ENCODE peak calls at places on chromosome 10, in seven cellular contexts. V is heart left ventricle, F is AG10803, A is fibroblast of pulmonary artery, U is WTC11, B is mesothelial cell of epicardium, N is RWPE1. R is an unnamed sample.

GRCh38 chr10:69124558-69125121 is 662 bp downstream of the VPS26A start:
- DNase-seq in B (peak), F (peak), U (peak), A (peak), N (peak), V (peak), R (peak)

GRCh38 chr10:31759816-31760626 is 168.6 kb downstream of the ARHGAP12 start:
- DNase-seq in B (peak), U (peak), A (peak), N (peak), F (peak), V (peak), R (peak)

GRCh38 chr10:50545846-50546245 is 77.9 kb downstream of the SGMS1 start:
- DNase-seq in V (no peak), B (no peak), U (no peak), A (no peak), N (no peak), F (no peak), R (no peak)

GRCh38 chr10:43257210-43258031 is 9.4 kb downstream of the RASGEF1A start:
- DNase-seq in N (no peak), U (no peak), V (no peak), A (no peak), F (no peak), B (no peak), R (no peak)

GRCh38 chr10:133368153-133368552 is 5.0 kb downstream of the ECHS1 start:
- DNase-seq in B (no peak), F (no peak), U (no peak), A (no peak), V (no peak), N (no peak), R (no peak)

GRCh38 chr10:133608855-133609254 is 17.7 kb downstream of the FRG2B start:
- DNase-seq in F (peak), A (peak), N (peak), V (no peak), U (no peak), B (no peak), R (peak)

GRCh38 chr10:112519129-112519761 is 72.2 kb downstream of the VTI1A start:
- DNase-seq in F (no peak), A (no peak), V (no peak), N (peak), B (no peak), U (no peak), R (peak)

GRCh38 chr10:114320249-114321116 is 81.4 kb downstream of the VWA2 start:
- DNase-seq in U (no peak), N (peak), B (no peak), F (no peak), A (no peak), V (peak), R (peak)

GRCh38 chr10:49736564-49737113 is 25.5 kb downstream of the OGDHL start:
- DNase-seq in N (no peak), A (no peak), B (no peak), U (no peak), F (no peak), V (no peak), R (no peak)

GRCh38 chr10:84447701-84448400 is 119.5 kb downstream of the CCSER2 start:
- DNase-seq in F (no peak), V (peak), N (no peak), U (no peak), A (no peak), B (no peak), R (no peak)

GRCh38 chr10:60594476-60595051 is 183.7 kb upstream of the CDK1 start:
- DNase-seq in A (peak), U (no peak), N (no peak), V (no peak), F (no peak), B (no peak), R (no peak)

GRCh38 chr10:120632936-120633335 is 175.9 kb downstream of the PLPP4 start:
- DNase-seq in B (no peak), F (no peak), U (no peak), V (no peak), A (no peak), N (no peak), R (no peak)

GRCh38 chr10:109971640-109972039 is 36.1 kb upstream of the ADD3 start:
- DNase-seq in N (no peak), A (no peak), U (no peak), B (no peak), V (no peak), F (no peak), R (no peak)

GRCh38 chr10:43396061-43396927 is 12.7 kb downstream of the HNRNPF start:
- DNase-seq in V (peak), B (peak), A (peak), F (peak), U (peak), N (peak), R (peak)

GRCh38 chr10:110794808-110795207 is 76.9 kb upstream of the PDCD4 start:
- DNase-seq in A (no peak), V (peak), B (no peak), U (no peak), F (no peak), N (no peak), R (no peak)

GRCh38 chr10:125700355-125700911 is 17.5 kb upstream of the TEX36 start:
- DNase-seq in A (peak), V (no peak), F (peak), U (no peak), N (no peak), B (no peak), R (peak)

GRCh38 chr10:112951349-112952281 is 1.6 kb downstream of the TCF7L2 start:
- DNase-seq in F (peak), A (peak), B (peak), N (no peak), V (peak), U (peak), R (peak)

GRCh38 chr10:10208156-10208555 is 809.5 kb upstream of the CELF2 start:
- DNase-seq in B (no peak), V (no peak), U (no peak), N (no peak), A (peak), F (no peak), R (no peak)

GRCh38 chr10:59290448-59290847 is 71.9 kb downstream of the FAM13C start:
- DNase-seq in U (no peak), V (no peak), N (no peak), A (no peak), F (no peak), B (no peak), R (peak)
- TF ChIP-seq CTCF in U (no peak), V (no peak), N (no peak), A (no peak), F (peak), B (no peak), R (no peak)

GRCh38 chr10:99631496-99631895 is 11.3 kb upstream of the SLC25A28 start:
- DNase-seq in V (no peak), N (no peak), U (no peak), A (peak), B (no peak), F (peak), R (no peak)

GRCh38 chr10:99629625-99629978 is 9.4 kb upstream of the SLC25A28 start:
- DNase-seq in N (no peak), A (no peak), F (no peak), U (no peak), V (no peak), B (no peak), R (no peak)

GRCh38 chr10:99630439-99630838 is 10.2 kb upstream of the SLC25A28 start:
- DNase-seq in V (no peak), N (peak), B (no peak), A (peak), U (no peak), F (peak), R (peak)

GRCh38 chr10:99630991-99631390 is 10.8 kb upstream of the SLC25A28 start:
- DNase-seq in F (peak), V (no peak), A (peak), U (no peak), B (no peak), N (no peak), R (no peak)

GRCh38 chr10:99628923-99629624 is 8.8 kb upstream of the SLC25A28 start:
- DNase-seq in F (no peak), N (no peak), A (no peak), B (no peak), V (no peak), U (no peak), R (no peak)
- TF ChIP-seq CTCF in F (no peak), N (no peak), A (no peak), B (no peak), V (no peak), U (no peak), R (no peak)

GRCh38 chr10:93993782-93994668 is at the start of gene PLCE1:
- DNase-seq in F (peak), U (peak), B (peak), A (peak), V (peak), N (peak), R (no peak)

GRCh38 chr10:93993414-93993781 is 333 bp upstream of the PLCE1 start:
- DNase-seq in A (no peak), F (no peak), B (no peak), N (no peak), U (no peak), V (no peak), R (no peak)

GRCh38 chr10:93991101-93991500 is 2.6 kb upstream of the PLCE1 start:
- DNase-seq in A (no peak), F (no peak), U (no peak), B (no peak), V (no peak), N (no peak), R (no peak)

GRCh38 chr10:93991596-93992284 is 2.0 kb upstream of the PLCE1 start:
- DNase-seq in U (peak), N (peak), V (peak), A (peak), F (peak), B (peak), R (peak)

GRCh38 chr10:93992400-93993030 is 1.2 kb upstream of the PLCE1 start:
- DNase-seq in N (no peak), F (no peak), B (no peak), V (no peak), A (no peak), U (no peak), R (no peak)
- TF ChIP-seq CTCF in N (no peak), F (peak), B (peak), V (no peak), A (peak), U (no peak), R (peak)

GRCh38 chr10:33201056-33201780 is 133.2 kb downstream of the NRP1 start:
- DNase-seq in F (no peak), V (no peak), B (no peak), A (no peak), N (no peak), U (no peak), R (no peak)

GRCh38 chr10:33196710-33197406 is 137.6 kb downstream of the NRP1 start:
- DNase-seq in N (no peak), U (no peak), F (no peak), V (peak), A (no peak), B (no peak), R (no peak)

GRCh38 chr10:33199731-33200130 is 134.7 kb downstream of the NRP1 start:
- DNase-seq in B (no peak), U (no peak), N (no peak), A (no peak), F (peak), V (no peak), R (no peak)

GRCh38 chr10:33196377-33196706 is 138.1 kb downstream of the NRP1 start:
- DNase-seq in F (no peak), V (no peak), U (no peak), A (no peak), B (no peak), N (no peak), R (no peak)

GRCh38 chr10:33198610-33199009 is 135.9 kb downstream of the NRP1 start:
- DNase-seq in F (no peak), V (no peak), N (no peak), B (no peak), U (no peak), A (no peak), R (no peak)
- TF ChIP-seq CTCF in F (no peak), V (no peak), N (no peak), B (no peak), U (no peak), A (no peak), R (no peak)

DNA sequence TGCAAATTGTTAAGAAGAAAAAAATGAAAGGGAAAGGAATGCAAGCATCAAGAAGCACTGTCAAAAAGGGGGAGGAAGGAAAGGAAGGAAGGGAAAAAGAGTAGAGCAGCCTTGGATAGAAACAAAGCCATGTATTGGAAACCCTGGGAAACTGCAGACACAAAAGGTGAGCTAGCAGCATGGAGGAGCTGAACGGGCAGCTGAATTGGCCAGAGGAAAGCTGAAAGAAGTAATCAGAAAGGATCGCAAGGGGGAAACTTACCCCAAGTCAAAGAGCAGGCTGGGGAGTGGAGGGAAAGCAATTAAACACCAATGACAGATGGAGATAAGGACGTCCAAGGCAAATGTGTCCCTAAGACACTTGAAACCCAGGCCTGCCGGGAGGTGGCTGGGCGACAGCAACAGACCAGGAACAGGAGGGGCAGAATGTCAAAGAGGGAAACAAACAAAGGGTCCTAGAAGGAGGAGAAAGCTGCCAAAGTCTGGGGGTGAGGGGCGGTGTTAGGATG is 93.8 kb upstream of the SVIL start:
- DNase-seq in A (no peak), N (no peak), B (no peak), U (no peak), V (no peak), F (no peak), R (no peak)
- TF ChIP-seq CTCF in A (no peak), N (no peak), B (no peak), U (no peak), V (no peak), F (no peak), R (no peak)

GRCh38 chr10:70255329-70256299 is 22.4 kb upstream of the PPA1 start:
- DNase-seq in V (no peak), U (no peak), A (peak), N (peak), F (peak), B (no peak), R (peak)
- TF ChIP-seq CTCF in V (no peak), U (no peak), A (no peak), N (no peak), F (no peak), B (no peak), R (no peak)

GRCh38 chr10:103612462-103613365 is 119.2 kb downstream of the NEURL1 start:
- DNase-seq in A (peak), V (no peak), N (no peak), U (no peak), B (no peak), F (peak), R (peak)
- TF ChIP-seq CTCF in A (peak), V (no peak), N (no peak), U (no peak), B (no peak), F (peak), R (no peak)

DNA sequence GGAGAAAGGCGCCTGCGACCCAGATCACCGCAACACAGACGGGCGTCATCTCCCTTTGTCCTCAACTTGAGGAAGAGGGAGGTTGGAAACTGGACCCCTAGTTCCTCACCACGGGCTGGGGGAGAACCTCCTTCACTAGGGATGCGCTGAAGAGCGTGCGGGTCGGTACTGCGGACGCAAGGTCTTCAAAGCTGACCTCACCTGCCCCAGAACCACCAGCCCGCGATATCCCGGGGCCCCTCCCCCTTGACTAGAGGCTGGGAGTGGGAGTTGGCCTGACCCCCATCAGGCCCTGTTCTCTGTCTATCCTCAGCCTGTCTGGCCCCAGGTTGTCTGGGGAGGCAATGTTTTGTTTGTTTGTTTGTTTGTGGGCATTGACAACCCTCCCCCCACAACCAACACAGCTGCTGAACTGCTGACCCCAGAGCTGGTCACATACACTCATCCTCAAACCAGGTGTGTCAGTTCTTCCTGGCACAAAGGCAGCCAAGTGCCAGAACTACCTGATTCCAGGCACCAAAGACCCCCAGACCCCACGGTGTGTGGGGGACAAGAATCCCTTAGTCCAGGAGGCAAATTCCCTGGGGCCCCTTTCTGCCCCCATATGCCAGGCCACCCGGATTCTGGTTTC is 2.9 kb downstream of the NPM3 start:
- DNase-seq in F (no peak), N (no peak), B (no peak), U (no peak), V (no peak), A (no peak), R (no peak)
- TF ChIP-seq CTCF in F (no peak), N (peak), B (no peak), U (no peak), V (no peak), A (no peak), R (no peak)

DNA sequence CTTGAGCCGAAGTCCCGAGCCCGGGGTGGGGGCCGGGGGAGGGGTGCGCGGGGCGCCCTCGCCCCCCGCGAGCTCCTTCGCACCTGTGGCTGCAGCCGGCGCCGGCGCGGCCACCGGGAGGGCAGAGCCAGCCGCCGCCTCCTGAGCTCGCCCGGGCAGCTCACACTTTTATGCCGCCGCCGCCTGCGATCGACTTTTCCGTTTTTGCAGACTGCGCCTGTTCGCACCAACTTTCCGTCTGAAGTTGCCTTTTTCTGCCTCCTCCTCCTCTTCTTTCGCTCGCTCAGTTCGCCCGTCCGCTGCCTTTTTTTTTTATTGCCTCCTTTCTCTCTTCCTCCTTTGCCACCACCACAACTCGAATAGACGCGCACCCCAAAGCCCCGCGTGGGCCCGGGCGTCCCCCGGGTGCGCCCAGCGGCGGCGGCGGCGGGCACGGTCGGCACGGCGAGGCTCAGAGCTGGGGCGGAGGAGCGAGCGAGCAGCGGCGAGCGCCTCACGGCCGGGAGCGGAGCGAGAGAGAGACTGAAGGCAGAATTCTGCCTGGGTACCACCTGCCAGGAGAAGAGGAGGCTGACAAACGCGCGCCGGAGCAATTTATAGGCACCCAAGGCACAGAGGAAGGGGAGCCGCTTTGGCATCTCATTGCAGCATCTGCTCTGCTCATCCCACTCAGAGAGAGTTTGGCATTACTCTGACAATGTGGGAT is at the start of gene C1QL3:
- DNase-seq in F (peak), V (no peak), B (peak), N (no peak), U (peak), A (peak), R (no peak)
- TF ChIP-seq CTCF in F (no peak), V (no peak), B (no peak), N (no peak), U (no peak), A (no peak), R (no peak)

R was measured in MCF 10A.